ENCODE peak calls at places on chromosomes 16 and 17, in ten cellular contexts. L is CD8-positive, alpha-beta memory T cell; W is kidney; U is thoracic aorta; A is tibial nerve; K is fibroblast of lung; Z is neural progenitor cell; Q is OCI-LY7; X is osteoblast; G is substantia nigra. R is an unnamed sample.

GRCh38 chr16:19913306-19913717 is 28.7 kb upstream of the GPRC5B start:
- DNase-seq in L (no peak), G (no peak), U (no peak), A (no peak), W (no peak), Q (no peak), K (no peak), X (no peak), Z (no peak), R (no peak)

GRCh38 chr17:12514596-12514995 is 151.1 kb upstream of the MYOCD start:
- DNase-seq in K (no peak), U (no peak), A (no peak), Z (no peak), X (no peak), G (no peak), W (no peak), Q (no peak), L (no peak), R (no peak)

GRCh38 chr16:15509051-15509592 is 74.7 kb downstream of the BMERB1 start:
- DNase-seq in U (no peak), K (peak; percentile 25), L (peak; percentile 50), Z (no peak), X (no peak), G (no peak), W (no peak), A (no peak), Q (no peak), R (peak; percentile 26)

GRCh38 chr17:40995121-40995520 is 1.2 kb upstream of the KRTAP3-3 start:
- DNase-seq in Z (no peak), K (no peak), L (no peak), Q (no peak), A (no peak), X (no peak), W (no peak), U (no peak), G (no peak), R (no peak)

GRCh38 chr16:2515180-2515803 is 1.5 kb downstream of the ATP6V0C start:
- DNase-seq in Q (no peak), W (peak; percentile 76), Z (no peak), G (no peak), A (no peak), U (no peak), X (peak; percentile 92), K (no peak), L (no peak), R (no peak)

GRCh38 chr16:49473773-49474172 is 100.2 kb downstream of the C16orf78 start:
- DNase-seq in U (no peak), Z (no peak), L (no peak), K (no peak), G (no peak), X (no peak), A (no peak), Q (no peak), W (peak; percentile 32), R (no peak)

GRCh38 chr16:57194512-57194911 is 8.4 kb downstream of the RSPRY1 start:
- DNase-seq in K (peak; percentile 96), U (no peak), X (peak; percentile 91), W (no peak), L (no peak), A (no peak), Q (no peak), G (no peak), Z (no peak), R (no peak)

GRCh38 chr17:38883592-38884526 is 14.0 kb downstream of the LASP1 start:
- DNase-seq in W (no peak), G (peak; percentile 23), L (no peak), Z (peak; percentile 77), A (no peak), Q (no peak), K (peak; percentile 57), X (peak; percentile 72), U (no peak), R (peak; percentile 18)

GRCh38 chr17:80919331-80920284 is 72.0 kb upstream of the CHMP6 start:
- DNase-seq in X (peak; percentile 69), Z (no peak), L (no peak), G (no peak), K (no peak), A (no peak), W (peak; percentile 72), U (no peak), Q (no peak), R (peak; percentile 18)

GRCh38 chr17:51045616-51046526 is 74.8 kb downstream of the SPAG9 start:
- DNase-seq in W (no peak), K (peak; percentile 73), Q (no peak), L (no peak), Z (peak; percentile 61), G (no peak), A (no peak), X (no peak), U (no peak), R (no peak)

GRCh38 chr16:55643161-55643970 is 12.4 kb upstream of the SLC6A2 start:
- DNase-seq in L (no peak), A (no peak), W (no peak), Q (no peak), X (peak; percentile 39), G (no peak), K (no peak), Z (no peak), U (no peak), R (no peak)

GRCh38 chr16:85401917-85402766 is 211.0 kb upstream of the GSE1 start:
- DNase-seq in Q (no peak), X (no peak), Z (no peak), W (peak; percentile 53), K (no peak), A (peak; percentile 7), G (no peak), L (peak; percentile 24), U (no peak), R (no peak)

GRCh38 chr16:3084969-3085670 is 14.0 kb downstream of the ZSCAN10 start:
- DNase-seq in G (no peak), W (no peak), Z (no peak), L (no peak), U (no peak), A (no peak), X (no peak), Q (no peak), K (no peak), R (no peak)

GRCh38 chr16:3865241-3865640 is 15.3 kb downstream of the CREBBP start:
- DNase-seq in A (no peak), G (no peak), Q (no peak), Z (no peak), U (no peak), X (no peak), K (no peak), L (no peak), W (no peak), R (no peak)

GRCh38 chr16:2773188-2773968 is 3.7 kb downstream of the ELOB start:
- DNase-seq in K (peak; percentile 41), Q (no peak), L (peak; percentile 31), X (peak; percentile 85), U (no peak), Z (no peak), G (no peak), A (no peak), W (no peak), R (no peak)

GRCh38 chr17:10059684-10060211 is 138.7 kb downstream of the GAS7 start:
- DNase-seq in L (no peak), G (no peak), U (no peak), K (no peak), Q (no peak), X (peak; percentile 84), Z (no peak), W (no peak), A (no peak), R (no peak)

GRCh38 chr16:85607331-85607765 is 5.8 kb upstream of the GSE1 start:
- DNase-seq in G (no peak), U (no peak), W (peak; percentile 65), K (no peak), A (no peak), L (no peak), X (no peak), Q (peak; percentile 85), Z (peak; percentile 91), R (no peak)

GRCh38 chr16:77431131-77431670 is 3.6 kb downstream of the ADAMTS18 start:
- DNase-seq in G (no peak), U (no peak), X (no peak), L (no peak), K (no peak), A (no peak), Q (no peak), W (no peak), Z (no peak), R (no peak)

GRCh38 chr17:8048736-8049135 is 9.9 kb downstream of the ALOX15B start:
- DNase-seq in Z (no peak), G (no peak), K (no peak), U (no peak), A (no peak), X (peak; percentile 26), L (no peak), Q (no peak), W (no peak), R (no peak)
- H3K27ac ChIP-seq in Z (no peak overlapping the region), G (no peak overlapping the region), K (no peak overlapping the region), U (no peak overlapping the region), A (no peak overlapping the region), X (no peak overlapping the region), L (no peak overlapping the region), Q (no peak overlapping the region), W (no peak overlapping the region), R (no peak overlapping the region)

DNA sequence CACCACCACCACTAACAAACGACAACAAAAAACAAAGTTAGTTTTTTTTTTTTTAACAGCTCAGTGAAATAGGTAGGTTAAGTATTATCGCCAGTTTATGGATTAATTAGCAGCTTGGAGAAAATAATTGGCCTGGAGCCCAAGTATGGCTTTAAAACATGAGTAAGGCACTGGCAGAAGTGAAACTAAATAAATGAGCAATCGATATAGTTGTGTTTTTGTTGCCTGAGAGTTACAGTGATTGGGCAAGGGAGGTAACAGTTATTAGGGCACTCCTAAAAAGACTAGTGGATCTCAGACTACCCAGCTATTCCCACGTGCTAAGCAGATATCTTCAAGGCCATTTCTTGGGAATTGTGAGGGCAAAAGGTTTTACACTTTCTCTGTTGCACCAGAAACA is 2.4 kb downstream of the MLKL start:
- DNase-seq in K (no peak), Z (no peak), W (no peak), X (peak; percentile 58), A (no peak), L (no peak), U (no peak), Q (no peak), G (no peak), R (no peak)
- H3K27ac ChIP-seq in K (no peak overlapping the region), Z (no peak overlapping the region), W (no peak overlapping the region), X (peak overlapping the region; percentile 5), A (no peak overlapping the region), L (no peak overlapping the region), U (no peak overlapping the region), Q (no peak overlapping the region), G (no peak overlapping the region), R (no peak overlapping the region)

DNA sequence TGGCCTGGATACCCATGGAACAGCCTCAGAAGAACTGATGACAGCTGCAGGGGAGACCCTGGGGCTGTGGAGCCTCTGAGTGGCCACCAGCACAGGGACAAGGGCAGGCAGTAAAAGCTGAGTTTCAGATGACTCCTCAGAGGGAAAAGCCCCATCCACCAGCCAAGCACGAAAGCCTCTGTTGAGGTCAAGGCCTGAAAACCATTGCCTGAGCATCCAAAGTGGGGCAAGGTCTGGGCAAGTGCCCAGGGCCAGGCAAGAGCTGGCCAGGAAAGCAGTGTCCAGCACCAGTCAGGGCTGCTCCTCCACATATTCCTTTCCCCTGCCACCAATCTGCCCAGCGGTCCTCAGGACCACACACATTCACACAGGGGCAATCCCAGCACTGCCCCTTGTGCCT is 16.4 kb downstream of the ATP6V0D1 start:
- DNase-seq in K (no peak), A (no peak), U (no peak), G (peak; percentile 57), Q (no peak), X (peak; percentile 60), Z (no peak), L (no peak), W (no peak), R (peak; percentile 27)
- H3K27ac ChIP-seq in K (no peak overlapping the region), A (no peak overlapping the region), U (no peak overlapping the region), G (no peak overlapping the region), Q (no peak overlapping the region), X (no peak overlapping the region), Z (no peak overlapping the region), L (no peak overlapping the region), W (no peak overlapping the region), R (no peak overlapping the region)

GRCh38 chr16:88282221-88283041 is 100.3 kb upstream of the ZNF469 start:
- DNase-seq in G (no peak), A (no peak), K (no peak), Q (no peak), W (peak; percentile 35), L (no peak), Z (no peak), X (peak; percentile 89), U (no peak), R (no peak)
- H3K27ac ChIP-seq in G (no peak overlapping the region), A (no peak overlapping the region), K (no peak overlapping the region), Q (no peak overlapping the region), W (no peak overlapping the region), L (no peak overlapping the region), Z (no peak overlapping the region), X (no peak overlapping the region), U (no peak overlapping the region), R (no peak overlapping the region)

R was measured in caudate nucleus.